ENCODE peak calls at places on chromosome 1, in six cellular contexts. R, B, H, J, Z and I are unnamed samples.

GRCh38 chr1:108502624-108503023 is 52.5 kb downstream of the NBPF6 start:
- DNase-seq in H (peak), J (no peak), R (peak), Z (peak), B (no peak), I (peak)

GRCh38 chr1:109282952-109283747 is at the start of gene PSRC1:
- DNase-seq in H (peak), Z (peak), R (peak), J (peak), B (peak), I (peak)

GRCh38 chr1:172483448-172483847 is 39.6 kb upstream of the PIGC start:
- DNase-seq in H (no peak), J (no peak), R (no peak), Z (peak), B (no peak), I (no peak)

GRCh38 chr1:209202826-209203439 is 380.6 kb upstream of the CAMK1G start:
- DNase-seq in B (peak), J (no peak), H (peak), R (peak), Z (peak), I (peak)

GRCh38 chr1:117964290-117965038 is 34.9 kb downstream of the WDR3 start:
- DNase-seq in R (no peak), Z (no peak), H (peak), J (no peak), B (no peak), I (no peak)

GRCh38 chr1:156504062-156504813 is 3.7 kb upstream of the MEF2D start:
- DNase-seq in R (peak), J (peak), H (no peak), B (no peak), Z (peak), I (no peak)

GRCh38 chr1:111515291-111516007 is 12.0 kb upstream of the ADORA3 start:
- DNase-seq in B (no peak), H (peak), J (peak), R (peak), Z (peak), I (peak)

GRCh38 chr1:177897601-177898376 is 72.1 kb downstream of the SEC16B start:
- DNase-seq in J (no peak), Z (no peak), B (no peak), H (no peak), R (no peak), I (no peak)

GRCh38 chr1:37085393-37085792 is 51.1 kb upstream of the GRIK3 start:
- DNase-seq in H (no peak), B (no peak), R (peak), Z (no peak), J (no peak), I (no peak)

GRCh38 chr1:101382135-101382534 is 145.3 kb downstream of the S1PR1 start:
- DNase-seq in Z (no peak), J (no peak), H (no peak), B (no peak), R (no peak), I (no peak)

GRCh38 chr1:156707027-156707426 is 1.6 kb upstream of the CRABP2 start:
- DNase-seq in R (no peak), J (no peak), H (no peak), B (no peak), Z (no peak), I (no peak)

GRCh38 chr1:64000021-64000420 is 203.4 kb upstream of the UBE2U start:
- DNase-seq in J (no peak), H (peak), B (no peak), Z (peak), R (peak), I (no peak)

GRCh38 chr1:93972341-93972740 is 63.1 kb upstream of the GCLM start:
- DNase-seq in H (no peak), Z (no peak), J (no peak), B (no peak), R (no peak), I (no peak)

GRCh38 chr1:52920791-52921291 is 699 bp downstream of the ECHDC2 start:
- DNase-seq in H (no peak), B (no peak), J (no peak), Z (peak), R (no peak), I (peak)

GRCh38 chr1:42940851-42941639 is 17.6 kb downstream of the SLC2A1 start:
- DNase-seq in H (peak), B (no peak), Z (peak), J (no peak), R (peak), I (peak)

GRCh38 chr1:109828756-109829505 is 65.2 kb upstream of the EPS8L3 start:
- DNase-seq in B (no peak), Z (peak), J (no peak), H (no peak), R (no peak), I (peak)

GRCh38 chr1:168408531-168409242 is 128.0 kb downstream of the TBX19 start:
- DNase-seq in R (peak), B (no peak), Z (peak), J (no peak), H (peak), I (no peak)

GRCh38 chr1:17181785-17182464 is 23.0 kb upstream of the PADI1 start:
- DNase-seq in B (no peak), H (no peak), J (no peak), Z (no peak), R (no peak), I (no peak)

GRCh38 chr1:24215226-24215814 is 28.2 kb upstream of the IFNLR1 start:
- DNase-seq in Z (no peak), R (no peak), B (no peak), H (no peak), J (no peak), I (no peak)

GRCh38 chr1:109739738-109740614 is 862 bp downstream of the GSTM3 start:
- DNase-seq in R (peak), J (peak), B (peak), H (peak), Z (peak), I (peak)

GRCh38 chr1:230375795-230376194 is 50.3 kb downstream of the PGBD5 start:
- DNase-seq in J (no peak), B (no peak), H (no peak), R (no peak), Z (no peak), I (no peak)

GRCh38 chr1:172154571-172154970 is 265.9 kb upstream of the C1orf105 start:
- DNase-seq in R (peak), J (no peak), Z (peak), B (no peak), H (peak), I (peak)

GRCh38 chr1:244272471-244273261 is 179.0 kb downstream of the ADSS2 start:
- DNase-seq in H (peak), J (peak), Z (peak), B (peak), R (peak), I (peak)